ENCODE peak calls at places on chromosomes 1 and 21, in six cellular contexts. One of them, this sample, is unnamed.

GRCh38 chr1:175220853-175221547 is 28.4 kb upstream of the KIAA0040 start:
- DNase-seq in IMR-90: no peak
- DNase-seq in head of caudate nucleus: no peak
- DNase-seq in psoas muscle: no peak
- DNase-seq in ascending aorta: no peak
- DNase-seq in activated T-cell treated with anti-CD3 and anti-CD28 coated beads, Interleukin-2, amount 50 U/mL, for 72 hours: no peak
- DNase-seq in this sample: no peak

GRCh38 chr1:18633428-18634155 is 2.9 kb downstream of the PAX7 start:
- DNase-seq in IMR-90: no peak
- DNase-seq in head of caudate nucleus: no peak
- DNase-seq in psoas muscle: no peak
- DNase-seq in ascending aorta: no peak
- DNase-seq in activated T-cell treated with anti-CD3 and anti-CD28 coated beads, Interleukin-2, amount 50 U/mL, for 72 hours: no peak
- DNase-seq in this sample: no peak

GRCh38 chr21:31201144-31201543 is 142.9 kb downstream of the TIAM1 start:
- DNase-seq in IMR-90: no peak
- DNase-seq in head of caudate nucleus: no peak
- DNase-seq in psoas muscle: no peak
- DNase-seq in ascending aorta: no peak
- DNase-seq in activated T-cell treated with anti-CD3 and anti-CD28 coated beads, Interleukin-2, amount 50 U/mL, for 72 hours: no peak
- DNase-seq in this sample: no peak

GRCh38 chr1:242554577-242554976 is 30.1 kb upstream of the PLD5 start:
- DNase-seq in IMR-90: no peak
- DNase-seq in head of caudate nucleus: no peak
- DNase-seq in psoas muscle: no peak
- DNase-seq in ascending aorta: no peak
- DNase-seq in activated T-cell treated with anti-CD3 and anti-CD28 coated beads, Interleukin-2, amount 50 U/mL, for 72 hours: no peak
- DNase-seq in this sample: no peak

GRCh38 chr21:44360174-44360573 is 6.8 kb downstream of the TRPM2 start:
- DNase-seq in IMR-90: no peak
- DNase-seq in head of caudate nucleus: no peak
- DNase-seq in psoas muscle: no peak
- DNase-seq in ascending aorta: no peak
- DNase-seq in activated T-cell treated with anti-CD3 and anti-CD28 coated beads, Interleukin-2, amount 50 U/mL, for 72 hours: no peak
- DNase-seq in this sample: no peak

GRCh38 chr1:48692235-48692634 is 84.5 kb downstream of the BEND5 start:
- DNase-seq in IMR-90: no peak
- DNase-seq in head of caudate nucleus: peak; percentile 29
- DNase-seq in psoas muscle: no peak
- DNase-seq in ascending aorta: no peak
- DNase-seq in activated T-cell treated with anti-CD3 and anti-CD28 coated beads, Interleukin-2, amount 50 U/mL, for 72 hours: no peak
- DNase-seq in this sample: no peak

GRCh38 chr21:45506836-45507522 is 35.3 kb downstream of the SLC19A1 start:
- DNase-seq in IMR-90: no peak
- DNase-seq in head of caudate nucleus: no peak
- DNase-seq in psoas muscle: peak; percentile 7
- DNase-seq in ascending aorta: no peak
- DNase-seq in activated T-cell treated with anti-CD3 and anti-CD28 coated beads, Interleukin-2, amount 50 U/mL, for 72 hours: no peak
- DNase-seq in this sample: no peak

GRCh38 chr1:71644997-71645396 is 564.2 kb upstream of the ZRANB2 start:
- DNase-seq in IMR-90: no peak
- DNase-seq in head of caudate nucleus: no peak
- DNase-seq in psoas muscle: no peak
- DNase-seq in ascending aorta: no peak
- DNase-seq in activated T-cell treated with anti-CD3 and anti-CD28 coated beads, Interleukin-2, amount 50 U/mL, for 72 hours: no peak
- DNase-seq in this sample: no peak

GRCh38 chr1:18950415-18951026 is 6.0 kb downstream of the IFFO2 start:
- DNase-seq in IMR-90: no peak
- DNase-seq in head of caudate nucleus: no peak
- DNase-seq in psoas muscle: peak; percentile 65
- DNase-seq in ascending aorta: peak; percentile 63
- DNase-seq in activated T-cell treated with anti-CD3 and anti-CD28 coated beads, Interleukin-2, amount 50 U/mL, for 72 hours: peak; percentile 44
- DNase-seq in this sample: peak; percentile 71

GRCh38 chr1:19341201-19342076 is 29.3 kb downstream of the SLC66A1 start:
- DNase-seq in IMR-90: peak; percentile 65
- DNase-seq in head of caudate nucleus: peak; percentile 71
- DNase-seq in psoas muscle: peak; percentile 77
- DNase-seq in ascending aorta: no peak
- DNase-seq in activated T-cell treated with anti-CD3 and anti-CD28 coated beads, Interleukin-2, amount 50 U/mL, for 72 hours: peak; percentile 77
- DNase-seq in this sample: peak; percentile 92

GRCh38 chr1:106600626-106601025 is 455.8 kb upstream of the PRMT6 start:
- DNase-seq in IMR-90: no peak
- DNase-seq in head of caudate nucleus: no peak
- DNase-seq in psoas muscle: no peak
- DNase-seq in ascending aorta: no peak
- DNase-seq in activated T-cell treated with anti-CD3 and anti-CD28 coated beads, Interleukin-2, amount 50 U/mL, for 72 hours: no peak
- DNase-seq in this sample: no peak

GRCh38 chr1:14366361-14367018 is 232.0 kb upstream of the KAZN start:
- DNase-seq in IMR-90: no peak
- DNase-seq in head of caudate nucleus: peak; percentile 37
- DNase-seq in psoas muscle: peak; percentile 37
- DNase-seq in ascending aorta: no peak
- DNase-seq in activated T-cell treated with anti-CD3 and anti-CD28 coated beads, Interleukin-2, amount 50 U/mL, for 72 hours: no peak
- DNase-seq in this sample: no peak

GRCh38 chr1:111802110-111802509 is 46.4 kb downstream of the DDX20 start:
- DNase-seq in IMR-90: no peak
- DNase-seq in head of caudate nucleus: no peak
- DNase-seq in psoas muscle: peak; percentile 30
- DNase-seq in ascending aorta: no peak
- DNase-seq in activated T-cell treated with anti-CD3 and anti-CD28 coated beads, Interleukin-2, amount 50 U/mL, for 72 hours: no peak
- DNase-seq in this sample: no peak

GRCh38 chr1:95393434-95393833 is 159.4 kb downstream of the RWDD3 start:
- DNase-seq in IMR-90: no peak
- DNase-seq in head of caudate nucleus: no peak
- DNase-seq in psoas muscle: no peak
- DNase-seq in ascending aorta: no peak
- DNase-seq in activated T-cell treated with anti-CD3 and anti-CD28 coated beads, Interleukin-2, amount 50 U/mL, for 72 hours: no peak
- DNase-seq in this sample: no peak

GRCh38 chr1:67227196-67227595 is 60.9 kb downstream of the IL23R start:
- DNase-seq in IMR-90: no peak
- DNase-seq in head of caudate nucleus: no peak
- DNase-seq in psoas muscle: no peak
- DNase-seq in ascending aorta: no peak
- DNase-seq in activated T-cell treated with anti-CD3 and anti-CD28 coated beads, Interleukin-2, amount 50 U/mL, for 72 hours: no peak
- DNase-seq in this sample: no peak

GRCh38 chr1:54016343-54017282 is 1.4 kb downstream of the LDLRAD1 start:
- DNase-seq in IMR-90: peak; percentile 20
- DNase-seq in head of caudate nucleus: no peak
- DNase-seq in psoas muscle: no peak
- DNase-seq in ascending aorta: no peak
- DNase-seq in activated T-cell treated with anti-CD3 and anti-CD28 coated beads, Interleukin-2, amount 50 U/mL, for 72 hours: no peak
- DNase-seq in this sample: no peak

GRCh38 chr1:207393610-207394009 is 60.5 kb upstream of the CR2 start:
- DNase-seq in IMR-90: peak; percentile 91
- DNase-seq in head of caudate nucleus: no peak
- DNase-seq in psoas muscle: no peak
- DNase-seq in ascending aorta: no peak
- DNase-seq in activated T-cell treated with anti-CD3 and anti-CD28 coated beads, Interleukin-2, amount 50 U/mL, for 72 hours: no peak
- DNase-seq in this sample: no peak

GRCh38 chr1:2135425-2135824 is 59.1 kb downstream of the FAAP20 start:
- DNase-seq in IMR-90: peak; percentile 85
- DNase-seq in head of caudate nucleus: no peak
- DNase-seq in psoas muscle: peak; percentile 35
- DNase-seq in ascending aorta: no peak
- DNase-seq in activated T-cell treated with anti-CD3 and anti-CD28 coated beads, Interleukin-2, amount 50 U/mL, for 72 hours: no peak
- DNase-seq in this sample: no peak

GRCh38 chr1:24248859-24249258 is 61.8 kb upstream of the IFNLR1 start:
- DNase-seq in IMR-90: no peak
- DNase-seq in head of caudate nucleus: no peak
- DNase-seq in psoas muscle: no peak
- DNase-seq in ascending aorta: no peak
- DNase-seq in activated T-cell treated with anti-CD3 and anti-CD28 coated beads, Interleukin-2, amount 50 U/mL, for 72 hours: no peak
- DNase-seq in this sample: no peak

GRCh38 chr1:29290414-29290980 is 54.2 kb downstream of the PTPRU start:
- DNase-seq in IMR-90: peak; percentile 38
- DNase-seq in head of caudate nucleus: no peak
- DNase-seq in psoas muscle: no peak
- DNase-seq in ascending aorta: no peak
- DNase-seq in activated T-cell treated with anti-CD3 and anti-CD28 coated beads, Interleukin-2, amount 50 U/mL, for 72 hours: no peak
- DNase-seq in this sample: no peak

GRCh38 chr21:45480701-45481500 is 61.3 kb downstream of the SLC19A1 start:
- DNase-seq in IMR-90: no peak
- DNase-seq in head of caudate nucleus: no peak
- DNase-seq in psoas muscle: peak; percentile 10
- DNase-seq in ascending aorta: no peak
- DNase-seq in activated T-cell treated with anti-CD3 and anti-CD28 coated beads, Interleukin-2, amount 50 U/mL, for 72 hours: no peak
- DNase-seq in this sample: no peak

GRCh38 chr1:113937146-113937545 is 8.0 kb downstream of the HIPK1 start:
- DNase-seq in IMR-90: peak; percentile 58
- DNase-seq in head of caudate nucleus: no peak
- DNase-seq in psoas muscle: no peak
- DNase-seq in ascending aorta: no peak
- DNase-seq in activated T-cell treated with anti-CD3 and anti-CD28 coated beads, Interleukin-2, amount 50 U/mL, for 72 hours: no peak
- DNase-seq in this sample: no peak

GRCh38 chr21:45228656-45229240 is 58.9 kb downstream of the POFUT2 start:
- DNase-seq in IMR-90: peak; percentile 6
- DNase-seq in head of caudate nucleus: no peak
- DNase-seq in psoas muscle: no peak
- DNase-seq in ascending aorta: no peak
- DNase-seq in activated T-cell treated with anti-CD3 and anti-CD28 coated beads, Interleukin-2, amount 50 U/mL, for 72 hours: no peak
- DNase-seq in this sample: no peak

GRCh38 chr1:4174291-4175200 is 274.5 kb upstream of the C1orf174 start:
- DNase-seq in IMR-90: no peak
- DNase-seq in head of caudate nucleus: no peak
- DNase-seq in psoas muscle: no peak
- DNase-seq in ascending aorta: no peak
- DNase-seq in activated T-cell treated with anti-CD3 and anti-CD28 coated beads, Interleukin-2, amount 50 U/mL, for 72 hours: no peak
- DNase-seq in this sample: peak; percentile 10

GRCh38 chr1:3156936-3157335 is 87.9 kb downstream of the PRDM16 start:
- DNase-seq in IMR-90: no peak
- DNase-seq in head of caudate nucleus: no peak
- DNase-seq in psoas muscle: no peak
- DNase-seq in ascending aorta: no peak
- DNase-seq in activated T-cell treated with anti-CD3 and anti-CD28 coated beads, Interleukin-2, amount 50 U/mL, for 72 hours: no peak
- DNase-seq in this sample: no peak

GRCh38 chr21:34885636-34886553 is 163.2 kb downstream of the RUNX1 start:
- DNase-seq in IMR-90: no peak
- DNase-seq in head of caudate nucleus: no peak
- DNase-seq in psoas muscle: peak; percentile 29
- DNase-seq in ascending aorta: no peak
- DNase-seq in activated T-cell treated with anti-CD3 and anti-CD28 coated beads, Interleukin-2, amount 50 U/mL, for 72 hours: peak; percentile 21
- DNase-seq in this sample: peak; percentile 21

GRCh38 chr1:98493469-98493868 is 168.1 kb upstream of the SNX7 start:
- DNase-seq in IMR-90: no peak
- DNase-seq in head of caudate nucleus: no peak
- DNase-seq in psoas muscle: no peak
- DNase-seq in ascending aorta: no peak
- DNase-seq in activated T-cell treated with anti-CD3 and anti-CD28 coated beads, Interleukin-2, amount 50 U/mL, for 72 hours: no peak
- DNase-seq in this sample: no peak

GRCh38 chr21:39885119-39885848 is 18.0 kb downstream of the PCP4 start:
- DNase-seq in IMR-90: no peak
- DNase-seq in head of caudate nucleus: no peak
- DNase-seq in psoas muscle: peak; percentile 23
- DNase-seq in ascending aorta: no peak
- DNase-seq in activated T-cell treated with anti-CD3 and anti-CD28 coated beads, Interleukin-2, amount 50 U/mL, for 72 hours: no peak
- DNase-seq in this sample: no peak

GRCh38 chr1:193602705-193603104 is 416.3 kb upstream of the B3GALT2 start:
- DNase-seq in IMR-90: no peak
- DNase-seq in head of caudate nucleus: no peak
- DNase-seq in psoas muscle: no peak
- DNase-seq in ascending aorta: no peak
- DNase-seq in activated T-cell treated with anti-CD3 and anti-CD28 coated beads, Interleukin-2, amount 50 U/mL, for 72 hours: no peak
- DNase-seq in this sample: no peak

GRCh38 chr1:67952071-67952470 is 98.4 kb downstream of the DIRAS3 start:
- DNase-seq in IMR-90: peak; percentile 56
- DNase-seq in head of caudate nucleus: no peak
- DNase-seq in psoas muscle: no peak
- DNase-seq in ascending aorta: no peak
- DNase-seq in activated T-cell treated with anti-CD3 and anti-CD28 coated beads, Interleukin-2, amount 50 U/mL, for 72 hours: no peak
- DNase-seq in this sample: no peak

GRCh38 chr1:1940123-1940425 is 21.0 kb upstream of the TMEM52 start:
- DNase-seq in IMR-90: no peak
- DNase-seq in head of caudate nucleus: no peak
- DNase-seq in psoas muscle: no peak
- DNase-seq in ascending aorta: no peak
- DNase-seq in activated T-cell treated with anti-CD3 and anti-CD28 coated beads, Interleukin-2, amount 50 U/mL, for 72 hours: no peak
- DNase-seq in this sample: no peak